ENCODE peak calls at places on chromosomes 11 and 22, in seven cellular contexts. One of them, this sample, is unnamed.

GRCh38 chr11:43376594-43376993 is 17.9 kb downstream of the TTC17 start:
- DNase-seq in astrocyte of the spinal cord: peak; percentile 52
- DNase-seq in brain microvascular endothelial cell: peak; percentile 63
- DNase-seq in cardiac fibroblast: peak; percentile 92
- DNase-seq in right lobe of liver: no peak
- DNase-seq in AG04450: peak; percentile 59
- DNase-seq in tibial artery: no peak
- DNase-seq in this sample: peak; percentile 22

GRCh38 chr11:30960387-30960992 is 374.3 kb upstream of the MPPED2 start:
- DNase-seq in astrocyte of the spinal cord: peak; percentile 54
- DNase-seq in brain microvascular endothelial cell: peak; percentile 8
- DNase-seq in cardiac fibroblast: peak; percentile 72
- DNase-seq in right lobe of liver: no peak
- DNase-seq in AG04450: no peak
- DNase-seq in tibial artery: no peak
- DNase-seq in this sample: no peak

GRCh38 chr11:74820763-74821162 is 72.1 kb downstream of the RNF169 start:
- DNase-seq in astrocyte of the spinal cord: peak; percentile 91
- DNase-seq in brain microvascular endothelial cell: peak; percentile 90
- DNase-seq in cardiac fibroblast: peak; percentile 95
- DNase-seq in right lobe of liver: no peak
- DNase-seq in AG04450: peak; percentile 86
- DNase-seq in tibial artery: no peak
- DNase-seq in this sample: peak; percentile 72

GRCh38 chr11:112748713-112749481 is 212.3 kb upstream of the NCAM1 start:
- DNase-seq in astrocyte of the spinal cord: no peak
- DNase-seq in brain microvascular endothelial cell: no peak
- DNase-seq in cardiac fibroblast: no peak
- DNase-seq in right lobe of liver: no peak
- DNase-seq in AG04450: no peak
- DNase-seq in tibial artery: no peak
- DNase-seq in this sample: no peak

GRCh38 chr11:72038491-72038890 is 39.8 kb downstream of the IL18BP start:
- DNase-seq in astrocyte of the spinal cord: peak; percentile 84
- DNase-seq in brain microvascular endothelial cell: peak; percentile 18
- DNase-seq in cardiac fibroblast: peak; percentile 73
- DNase-seq in right lobe of liver: no peak
- DNase-seq in AG04450: peak; percentile 48
- DNase-seq in tibial artery: peak; percentile 78
- DNase-seq in this sample: peak; percentile 35

GRCh38 chr11:46391578-46392420 is at the start of gene CHRM4:
- DNase-seq in astrocyte of the spinal cord: no peak
- DNase-seq in brain microvascular endothelial cell: no peak
- DNase-seq in cardiac fibroblast: no peak
- DNase-seq in right lobe of liver: no peak
- DNase-seq in AG04450: no peak
- DNase-seq in tibial artery: no peak
- DNase-seq in this sample: no peak

GRCh38 chr11:16739326-16739875 is 954 bp downstream of the C11orf58 start:
- DNase-seq in astrocyte of the spinal cord: peak; percentile 42
- DNase-seq in brain microvascular endothelial cell: peak; percentile 19
- DNase-seq in cardiac fibroblast: peak; percentile 38
- DNase-seq in right lobe of liver: no peak
- DNase-seq in AG04450: no peak
- DNase-seq in tibial artery: no peak
- DNase-seq in this sample: no peak

GRCh38 chr11:128905345-128906184 is 14.4 kb downstream of the KCNJ5 start:
- DNase-seq in astrocyte of the spinal cord: peak; percentile 17
- DNase-seq in brain microvascular endothelial cell: no peak
- DNase-seq in cardiac fibroblast: peak; percentile 37
- DNase-seq in right lobe of liver: no peak
- DNase-seq in AG04450: no peak
- DNase-seq in tibial artery: no peak
- DNase-seq in this sample: no peak

GRCh38 chr11:11845551-11845950 is 3.8 kb downstream of the USP47 start:
- DNase-seq in astrocyte of the spinal cord: no peak
- DNase-seq in brain microvascular endothelial cell: peak; percentile 23
- DNase-seq in cardiac fibroblast: peak; percentile 37
- DNase-seq in right lobe of liver: no peak
- DNase-seq in AG04450: no peak
- DNase-seq in tibial artery: no peak
- DNase-seq in this sample: no peak

GRCh38 chr11:34624069-34624468 is 3.2 kb downstream of the EHF start:
- DNase-seq in astrocyte of the spinal cord: no peak
- DNase-seq in brain microvascular endothelial cell: no peak
- DNase-seq in cardiac fibroblast: no peak
- DNase-seq in right lobe of liver: no peak
- DNase-seq in AG04450: no peak
- DNase-seq in tibial artery: no peak
- DNase-seq in this sample: no peak

GRCh38 chr11:107562647-107563208 is 2.8 kb downstream of the ALKBH8 start:
- DNase-seq in astrocyte of the spinal cord: peak; percentile 79
- DNase-seq in brain microvascular endothelial cell: peak; percentile 82
- DNase-seq in cardiac fibroblast: peak; percentile 84
- DNase-seq in right lobe of liver: no peak
- DNase-seq in AG04450: no peak
- DNase-seq in tibial artery: no peak
- DNase-seq in this sample: peak; percentile 55

GRCh38 chr11:104970756-104971155 is 2.4 kb upstream of the CASP4 start:
- DNase-seq in astrocyte of the spinal cord: no peak
- DNase-seq in brain microvascular endothelial cell: no peak
- DNase-seq in cardiac fibroblast: no peak
- DNase-seq in right lobe of liver: no peak
- DNase-seq in AG04450: no peak
- DNase-seq in tibial artery: no peak
- DNase-seq in this sample: no peak

GRCh38 chr11:43685483-43685882 is 4.9 kb downstream of the HSD17B12 start:
- DNase-seq in astrocyte of the spinal cord: no peak
- DNase-seq in brain microvascular endothelial cell: no peak
- DNase-seq in cardiac fibroblast: peak; percentile 8
- DNase-seq in right lobe of liver: no peak
- DNase-seq in AG04450: no peak
- DNase-seq in tibial artery: no peak
- DNase-seq in this sample: no peak

GRCh38 chr22:18152519-18152918 is 2.5 kb downstream of the USP18 start:
- DNase-seq in astrocyte of the spinal cord: no peak
- DNase-seq in brain microvascular endothelial cell: no peak
- DNase-seq in cardiac fibroblast: no peak
- DNase-seq in right lobe of liver: no peak
- DNase-seq in AG04450: no peak
- DNase-seq in tibial artery: no peak
- DNase-seq in this sample: no peak

GRCh38 chr22:46545041-46545796 is 7.8 kb upstream of the CELSR1 start:
- DNase-seq in astrocyte of the spinal cord: no peak
- DNase-seq in brain microvascular endothelial cell: no peak
- DNase-seq in cardiac fibroblast: no peak
- DNase-seq in right lobe of liver: no peak
- DNase-seq in AG04450: no peak
- DNase-seq in tibial artery: no peak
- DNase-seq in this sample: no peak

GRCh38 chr11:125016413-125016812 is 46.7 kb upstream of the SLC37A2 start:
- DNase-seq in astrocyte of the spinal cord: no peak
- DNase-seq in brain microvascular endothelial cell: no peak
- DNase-seq in cardiac fibroblast: no peak
- DNase-seq in right lobe of liver: no peak
- DNase-seq in AG04450: no peak
- DNase-seq in tibial artery: no peak
- DNase-seq in this sample: no peak

GRCh38 chr11:74057251-74058151 is 48.6 kb upstream of the UCP3 start:
- DNase-seq in astrocyte of the spinal cord: peak; percentile 49
- DNase-seq in brain microvascular endothelial cell: peak; percentile 66
- DNase-seq in cardiac fibroblast: peak; percentile 62
- DNase-seq in right lobe of liver: no peak
- DNase-seq in AG04450: peak; percentile 36
- DNase-seq in tibial artery: no peak
- DNase-seq in this sample: peak; percentile 29

GRCh38 chr11:91773090-91773489 is 451.5 kb upstream of the FAT3 start:
- DNase-seq in astrocyte of the spinal cord: no peak
- DNase-seq in brain microvascular endothelial cell: no peak
- DNase-seq in cardiac fibroblast: no peak
- DNase-seq in right lobe of liver: peak; percentile 26
- DNase-seq in AG04450: no peak
- DNase-seq in tibial artery: no peak
- DNase-seq in this sample: no peak
- TF ChIP-seq CTCF in astrocyte of the spinal cord: peak; percentile 8
- TF ChIP-seq CTCF in brain microvascular endothelial cell: no peak
- TF ChIP-seq CTCF in cardiac fibroblast: no peak
- TF ChIP-seq CTCF in right lobe of liver: peak; percentile 9
- TF ChIP-seq CTCF in AG04450: no peak
- TF ChIP-seq CTCF in tibial artery: no peak
- TF ChIP-seq CTCF in this sample: peak; percentile 3

DNA sequence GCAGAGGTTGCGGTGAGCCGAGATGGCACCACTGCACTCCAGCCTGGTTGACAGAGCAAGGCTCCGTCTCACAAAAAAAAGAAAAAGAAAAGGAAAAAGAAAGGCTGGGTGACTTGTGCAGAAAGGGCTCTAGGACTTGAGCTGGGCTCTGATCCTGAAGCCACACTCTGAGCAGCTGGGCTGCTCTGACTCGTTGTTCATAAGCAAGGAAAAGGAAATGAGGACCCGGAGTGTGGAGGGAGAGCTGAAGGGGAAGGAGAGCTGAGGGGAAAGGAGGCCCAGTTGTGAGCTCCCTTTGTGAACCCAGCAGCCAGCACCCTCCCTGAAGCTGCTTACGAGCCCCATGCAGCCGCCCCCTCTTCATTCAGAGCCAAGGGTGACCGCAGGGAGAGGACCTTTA is 12.4 kb upstream of the SH3BP1 start:
- DNase-seq in astrocyte of the spinal cord: no peak
- DNase-seq in brain microvascular endothelial cell: no peak
- DNase-seq in cardiac fibroblast: no peak
- DNase-seq in right lobe of liver: no peak
- DNase-seq in AG04450: no peak
- DNase-seq in tibial artery: no peak
- DNase-seq in this sample: no peak
- H3K4me3 ChIP-seq in astrocyte of the spinal cord: no peak overlapping the region
- H3K4me3 ChIP-seq in brain microvascular endothelial cell: no peak overlapping the region
- H3K4me3 ChIP-seq in cardiac fibroblast: no peak overlapping the region
- H3K4me3 ChIP-seq in right lobe of liver: no peak overlapping the region
- H3K4me3 ChIP-seq in AG04450: no peak overlapping the region
- H3K4me3 ChIP-seq in tibial artery: no peak overlapping the region
- H3K4me3 ChIP-seq in this sample: no peak overlapping the region

DNA sequence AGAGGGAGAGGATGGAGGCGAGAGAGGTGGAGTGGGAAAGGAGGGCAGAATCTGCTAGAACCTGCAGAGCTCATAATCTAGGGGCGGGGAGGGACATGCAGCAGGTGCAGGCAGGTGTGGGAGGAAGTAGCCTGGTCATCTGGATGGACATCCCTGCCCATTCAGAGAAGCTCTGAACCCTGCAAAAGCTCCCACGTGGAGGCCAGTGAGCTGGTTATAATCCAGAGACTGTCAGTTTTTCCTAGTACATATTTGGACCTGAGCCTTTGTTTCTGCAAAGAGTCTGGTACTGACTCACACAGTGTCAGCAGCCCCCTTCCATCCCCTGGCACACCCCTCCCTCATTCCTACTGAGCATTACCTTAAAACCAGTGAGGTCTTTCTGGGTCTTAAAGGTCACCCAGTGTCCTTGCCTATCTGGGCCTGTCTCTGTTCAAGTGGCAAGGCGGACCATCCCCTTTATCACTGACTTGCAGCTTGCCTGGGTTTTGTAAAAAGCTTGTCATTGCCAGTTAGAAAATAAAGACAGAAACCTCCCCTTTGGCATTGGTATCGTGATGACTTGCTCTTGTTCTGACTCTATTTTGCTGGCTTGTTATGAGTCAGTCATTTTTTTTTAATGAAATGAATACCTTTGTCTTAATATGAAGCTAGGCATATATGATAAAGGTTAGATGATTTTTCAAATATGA is 26.1 kb downstream of the PTPRJ start:
- DNase-seq in astrocyte of the spinal cord: peak; percentile 77
- DNase-seq in brain microvascular endothelial cell: peak; percentile 51
- DNase-seq in cardiac fibroblast: peak; percentile 86
- DNase-seq in right lobe of liver: no peak
- DNase-seq in AG04450: no peak
- DNase-seq in tibial artery: no peak
- DNase-seq in this sample: no peak
- TF ChIP-seq CTCF in astrocyte of the spinal cord: no peak
- TF ChIP-seq CTCF in brain microvascular endothelial cell: no peak
- TF ChIP-seq CTCF in cardiac fibroblast: no peak
- TF ChIP-seq CTCF in right lobe of liver: no peak
- TF ChIP-seq CTCF in AG04450: no peak
- TF ChIP-seq CTCF in tibial artery: no peak
- TF ChIP-seq CTCF in this sample: no peak

DNA sequence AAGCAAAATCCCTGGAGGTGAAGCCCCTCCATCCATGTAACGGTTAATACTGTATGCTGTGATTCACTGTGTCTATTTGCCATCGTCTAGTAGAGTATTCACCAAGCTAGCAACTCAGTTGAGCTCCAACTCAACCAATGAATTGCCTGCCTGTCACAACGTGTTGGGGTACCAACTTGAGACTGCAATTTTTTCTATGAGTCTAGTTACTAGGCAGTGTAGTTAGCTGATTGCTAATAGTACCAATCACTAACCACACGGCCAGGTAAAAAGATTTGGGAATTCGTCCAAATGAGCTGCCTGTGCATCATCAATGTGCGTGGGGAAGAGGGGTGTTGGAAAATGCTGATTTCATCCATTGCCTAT is 1.0 kb upstream of the BTG4 start:
- DNase-seq in astrocyte of the spinal cord: no peak
- DNase-seq in brain microvascular endothelial cell: no peak
- DNase-seq in cardiac fibroblast: no peak
- DNase-seq in right lobe of liver: no peak
- DNase-seq in AG04450: no peak
- DNase-seq in tibial artery: no peak
- DNase-seq in this sample: no peak
- H3K4me3 ChIP-seq in astrocyte of the spinal cord: no peak overlapping the region
- H3K4me3 ChIP-seq in brain microvascular endothelial cell: peak overlapping the region; percentile 57
- H3K4me3 ChIP-seq in cardiac fibroblast: no peak overlapping the region
- H3K4me3 ChIP-seq in right lobe of liver: no peak overlapping the region
- H3K4me3 ChIP-seq in AG04450: no peak overlapping the region
- H3K4me3 ChIP-seq in tibial artery: peak overlapping the region; percentile 48
- H3K4me3 ChIP-seq in this sample: no peak overlapping the region